ENCODE peak calls at places on chromosome 1, in four cellular contexts. One of them, this sample, is unnamed.

GRCh38 chr1:205229399-205229861 is 1.7 kb downstream of the TMCC2 start:
- DNase-seq in aorta: no peak
- DNase-seq in BJ: no peak
- DNase-seq in mammary epithelial cell: peak
- DNase-seq in this sample: no peak

GRCh38 chr1:63903947-63904346 is 130.1 kb downstream of the ROR1 start:
- DNase-seq in aorta: no peak
- DNase-seq in BJ: no peak
- DNase-seq in mammary epithelial cell: no peak
- DNase-seq in this sample: no peak

GRCh38 chr1:21126324-21126723 is 50.4 kb downstream of the EIF4G3 start:
- DNase-seq in BJ: no peak
- DNase-seq in aorta: no peak
- DNase-seq in mammary epithelial cell: no peak
- DNase-seq in this sample: no peak

GRCh38 chr1:221694109-221694508 is 47.8 kb downstream of the DUSP10 start:
- DNase-seq in aorta: no peak
- DNase-seq in BJ: no peak
- DNase-seq in mammary epithelial cell: no peak
- DNase-seq in this sample: no peak

GRCh38 chr1:24890861-24891260 is 39.2 kb downstream of the RUNX3 start:
- DNase-seq in aorta: no peak
- DNase-seq in mammary epithelial cell: no peak
- DNase-seq in BJ: no peak
- DNase-seq in this sample: no peak

GRCh38 chr1:81021134-81021533 is 779.6 kb upstream of the ADGRL2 start:
- DNase-seq in mammary epithelial cell: no peak
- DNase-seq in aorta: no peak
- DNase-seq in BJ: no peak
- DNase-seq in this sample: no peak

GRCh38 chr1:212269306-212269705 is 15.9 kb upstream of the PPP2R5A start:
- DNase-seq in mammary epithelial cell: no peak
- DNase-seq in aorta: no peak
- DNase-seq in BJ: no peak
- DNase-seq in this sample: no peak

GRCh38 chr1:28110555-28110954 is 22.1 kb upstream of the EYA3 start:
- DNase-seq in BJ: no peak
- DNase-seq in mammary epithelial cell: peak
- DNase-seq in aorta: no peak
- DNase-seq in this sample: no peak

GRCh38 chr1:175129182-175129581 is 61.5 kb downstream of the TNN start:
- DNase-seq in mammary epithelial cell: peak
- DNase-seq in BJ: peak
- DNase-seq in aorta: no peak
- DNase-seq in this sample: no peak

GRCh38 chr1:210650403-210650802 is 321.7 kb downstream of the HHAT start:
- DNase-seq in mammary epithelial cell: no peak
- DNase-seq in aorta: no peak
- DNase-seq in BJ: no peak
- DNase-seq in this sample: no peak

GRCh38 chr1:202193614-202194327 is at the start of gene LGR6:
- DNase-seq in mammary epithelial cell: no peak
- DNase-seq in BJ: no peak
- DNase-seq in aorta: no peak
- DNase-seq in this sample: no peak

GRCh38 chr1:91742848-91743292 is 143.1 kb downstream of the TGFBR3 start:
- DNase-seq in mammary epithelial cell: peak
- DNase-seq in aorta: peak
- DNase-seq in BJ: no peak
- DNase-seq in this sample: no peak

GRCh38 chr1:38283736-38284470 is 237.3 kb upstream of the POU3F1 start:
- DNase-seq in mammary epithelial cell: no peak
- DNase-seq in BJ: no peak
- DNase-seq in aorta: no peak
- DNase-seq in this sample: no peak

GRCh38 chr1:191709215-191709614 is 449.0 kb upstream of the RGS18 start:
- DNase-seq in BJ: no peak
- DNase-seq in mammary epithelial cell: no peak
- DNase-seq in aorta: no peak
- DNase-seq in this sample: no peak

GRCh38 chr1:225834417-225835329 is 24.7 kb downstream of the EPHX1 start:
- DNase-seq in BJ: peak
- DNase-seq in mammary epithelial cell: no peak
- DNase-seq in aorta: peak
- DNase-seq in this sample: peak

GRCh38 chr1:220410681-220411080 is 117.3 kb upstream of the MARK1 start:
- DNase-seq in mammary epithelial cell: peak
- DNase-seq in aorta: no peak
- DNase-seq in BJ: peak
- DNase-seq in this sample: peak

GRCh38 chr1:234645964-234646363 is 36.0 kb upstream of the IRF2BP2 start:
- DNase-seq in BJ: no peak
- DNase-seq in aorta: no peak
- DNase-seq in mammary epithelial cell: no peak
- DNase-seq in this sample: no peak

GRCh38 chr1:241637604-241638003 is 2.6 kb downstream of the CHML start:
- DNase-seq in mammary epithelial cell: peak
- DNase-seq in BJ: no peak
- DNase-seq in aorta: no peak
- DNase-seq in this sample: no peak

GRCh38 chr1:68808351-68808750 is 311.5 kb upstream of the DEPDC1 start:
- DNase-seq in mammary epithelial cell: no peak
- DNase-seq in BJ: no peak
- DNase-seq in aorta: no peak
- DNase-seq in this sample: no peak

GRCh38 chr1:156591432-156592157 is at the start of gene NAXE:
- DNase-seq in BJ: no peak
- DNase-seq in aorta: peak
- DNase-seq in mammary epithelial cell: peak
- DNase-seq in this sample: no peak